ENCODE peak calls at places on chromosomes 1 and 21, in four cellular contexts. M is mammary epithelial cell, I is pancreas, S is H1. U is an unnamed sample.

GRCh38 chr1:43284711-43285110 is 670 bp downstream of the C1orf210 start:
- DNase-seq in M (no peak), I (no peak), S (no peak), U (no peak)

GRCh38 chr1:156500847-156501686 is 492 bp upstream of the MEF2D start:
- DNase-seq in M (peak; percentile 94), I (peak; percentile 94), S (peak; percentile 96), U (peak; percentile 97)

GRCh38 chr1:117648015-117648414 is 42.2 kb downstream of the TENT5C start:
- DNase-seq in M (no peak), I (no peak), S (no peak), U (no peak)

GRCh38 chr1:195475568-195475967 is 1132.7 kb downstream of the KCNT2 start:
- DNase-seq in M (no peak), I (no peak), S (no peak), U (no peak)

GRCh38 chr1:24111998-24112380 is at the start of gene MYOM3:
- DNase-seq in M (no peak), I (no peak), S (no peak), U (no peak)

GRCh38 chr1:234862944-234863515 is 253.1 kb upstream of the IRF2BP2 start:
- DNase-seq in M (peak; percentile 69), I (peak; percentile 56), S (no peak), U (peak; percentile 40)

GRCh38 chr1:115275216-115275615 is 62.8 kb downstream of the NGF start:
- DNase-seq in M (no peak), I (no peak), S (no peak), U (peak; percentile 48)

GRCh38 chr1:225613006-225613405 is 39.9 kb downstream of the ENAH start:
- DNase-seq in M (no peak), I (no peak), S (no peak), U (no peak)

GRCh38 chr21:40052276-40052675 is 185.0 kb downstream of the PCP4 start:
- DNase-seq in M (no peak), I (no peak), S (no peak), U (no peak)

GRCh38 chr1:220791287-220791686 is 4.6 kb downstream of the MTARC1 start:
- DNase-seq in M (peak; percentile 54), I (no peak), S (no peak), U (peak; percentile 96)

GRCh38 chr1:209375097-209375496 is 208.4 kb upstream of the CAMK1G start:
- DNase-seq in M (no peak), I (no peak), S (no peak), U (no peak)

GRCh38 chr1:78279051-78279450 is 211.7 kb upstream of the PTGFR start:
- DNase-seq in M (peak; percentile 98), I (no peak), S (no peak), U (peak; percentile 92)

GRCh38 chr21:17798796-17799195 is 20.4 kb downstream of the C21orf91 start:
- DNase-seq in M (no peak), I (no peak), S (no peak), U (no peak)

GRCh38 chr1:227192163-227192562 is 126.1 kb downstream of the CDC42BPA start:
- DNase-seq in M (peak; percentile 96), I (peak; percentile 42), S (no peak), U (peak; percentile 90)

GRCh38 chr1:182781849-182782586 is 7.6 kb upstream of the NPL start:
- DNase-seq in M (peak; percentile 49), I (peak; percentile 61), S (peak; percentile 83), U (peak; percentile 82)

GRCh38 chr1:46689326-46689725 is 17.7 kb downstream of the TEX38 start:
- DNase-seq in M (no peak), I (no peak), S (no peak), U (no peak)

GRCh38 chr1:46689897-46690296 is 18.2 kb downstream of the TEX38 start:
- DNase-seq in M (no peak), I (no peak), S (no peak), U (no peak)

GRCh38 chr1:46692806-46693770 is 21.4 kb downstream of the TEX38 start:
- DNase-seq in M (no peak), I (no peak), S (no peak), U (no peak)

GRCh38 chr1:46690931-46691411 is 19.3 kb downstream of the TEX38 start:
- DNase-seq in M (no peak), I (no peak), S (no peak), U (no peak)

GRCh38 chr1:46691997-46692790 is 20.5 kb downstream of the TEX38 start:
- DNase-seq in M (no peak), I (no peak), S (no peak), U (no peak)
- TF ChIP-seq CTCF in M (peak; percentile 16), I (no peak), S (no peak), U (no peak)

GRCh38 chr1:6163191-6163972 is 16.7 kb downstream of the CHD5 start:
- DNase-seq in M (no peak), I (no peak), S (no peak), U (no peak)
- TF ChIP-seq CTCF in M (no peak), I (no peak), S (no peak), U (no peak)

GRCh38 chr1:164510435-164510834 is 48.5 kb upstream of the PBX1 start:
- DNase-seq in M (no peak), I (peak; percentile 13), S (no peak), U (peak; percentile 28)
- TF ChIP-seq CTCF in M (no peak), I (no peak), S (peak; percentile 4), U (no peak)

GRCh38 chr1:32871364-32872188 is 864 bp upstream of the FNDC5 start:
- DNase-seq in M (no peak), I (no peak), S (no peak), U (no peak)
- TF ChIP-seq CTCF in M (no peak), I (no peak), S (no peak), U (no peak)

DNA sequence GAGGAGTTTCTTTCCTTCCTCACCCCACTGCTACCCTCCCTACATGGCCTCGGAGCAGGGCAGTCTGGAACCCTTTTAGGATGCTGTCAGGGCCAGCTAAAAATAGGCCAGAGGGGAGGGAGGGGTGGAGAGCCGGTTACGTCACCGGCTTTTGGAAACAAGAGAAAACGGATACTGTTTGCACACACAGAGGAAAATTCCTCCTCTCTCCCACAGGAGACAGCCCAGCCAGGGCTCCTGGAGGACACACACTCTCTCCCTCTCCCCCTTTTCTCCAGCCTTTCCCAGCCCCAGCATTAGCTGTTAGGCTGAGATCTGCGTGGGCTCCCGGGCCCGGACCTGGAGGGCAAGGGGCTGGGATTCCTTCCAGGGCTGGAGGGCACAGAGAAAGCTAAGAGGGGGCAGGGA is 20.0 kb upstream of the ALDH4A1 start:
- DNase-seq in M (peak; percentile 58), I (peak; percentile 58), S (no peak), U (peak; percentile 77)
- TF ChIP-seq CTCF in M (no peak), I (no peak), S (no peak), U (no peak)

GRCh38 chr1:204834329-204834728 is 36.3 kb upstream of the NFASC start:
- DNase-seq in M (no peak), I (no peak), S (no peak), U (no peak)

GRCh38 chr1:204826970-204827369 is 43.7 kb upstream of the NFASC start:
- DNase-seq in M (no peak), I (no peak), S (peak; percentile 81), U (peak; percentile 42)

GRCh38 chr1:204830671-204831585 is 39.7 kb upstream of the NFASC start:
- DNase-seq in M (no peak), I (no peak), S (no peak), U (no peak)

GRCh38 chr1:204829133-204829532 is 41.5 kb upstream of the NFASC start:
- DNase-seq in M (no peak), I (no peak), S (peak; percentile 57), U (no peak)

GRCh38 chr1:204828352-204828850 is 42.3 kb upstream of the NFASC start:
- DNase-seq in M (peak; percentile 72), I (peak; percentile 46), S (peak; percentile 93), U (no peak)
- TF ChIP-seq CTCF in M (no peak), I (no peak), S (peak; percentile 35), U (no peak)

GRCh38 chr1:98102369-98103030 is 181.7 kb upstream of the DPYD start:
- DNase-seq in M (no peak), I (no peak), S (no peak), U (no peak)

GRCh38 chr1:98101364-98101763 is 180.5 kb upstream of the DPYD start:
- DNase-seq in M (no peak), I (no peak), S (no peak), U (no peak)

GRCh38 chr1:98107256-98107655 is 186.4 kb upstream of the DPYD start:
- DNase-seq in M (no peak), I (no peak), S (no peak), U (no peak)

GRCh38 chr1:98104285-98104684 is 183.5 kb upstream of the DPYD start:
- DNase-seq in M (no peak), I (no peak), S (no peak), U (peak; percentile 76)

GRCh38 chr1:98103617-98104284 is 182.9 kb upstream of the DPYD start:
- DNase-seq in M (no peak), I (no peak), S (no peak), U (peak; percentile 36)
- TF ChIP-seq CTCF in M (peak; percentile 6), I (no peak), S (peak; percentile 3), U (no peak)

GRCh38 chr1:67648582-67649326 is 36.2 kb upstream of the GADD45A start:
- DNase-seq in M (no peak), I (no peak), S (no peak), U (no peak)
- TF ChIP-seq CTCF in M (no peak), I (no peak), S (peak; percentile 28), U (no peak)

U was measured in MCF 10A.